ENCODE peak calls at places on chromosome 18, in six cellular contexts. J is MM.1S, W is SK-N-SH, O is PC-3, S is GM23248, I is HCT116. X is an unnamed sample.
A peak's percentile ranks its signal among the peaks of the same experiment; 100 is the strongest.

GRCh38 chr18:28041366-28041765 is 135.6 kb downstream of the CDH2 start:
- DNase-seq in J (no peak), W (peak; percentile 22), O (no peak), S (peak; percentile 87), I (no peak), X (no peak)

GRCh38 chr18:60445341-60445740 is 72.8 kb upstream of the MC4R start:
- DNase-seq in J (no peak), W (no peak), O (no peak), S (peak; percentile 43), I (no peak), X (no peak)

GRCh38 chr18:24212939-24213338 is 74.1 kb downstream of the CABYR start:
- DNase-seq in J (no peak), W (no peak), O (peak; percentile 97), S (peak; percentile 77), I (peak; percentile 94), X (no peak)

GRCh38 chr18:77131100-77131651 is 1.4 kb downstream of the MBP start:
- DNase-seq in J (no peak), W (no peak), O (peak; percentile 21), S (no peak), I (no peak), X (peak; percentile 36)

GRCh38 chr18:614193-614592 is 17.4 kb downstream of the CLUL1 start:
- DNase-seq in J (no peak), W (no peak), O (no peak), S (no peak), I (no peak), X (no peak)

GRCh38 chr18:77087391-77088141 is 45.0 kb downstream of the MBP start:
- DNase-seq in J (no peak), W (no peak), O (no peak), S (peak; percentile 69), I (no peak), X (no peak)

GRCh38 chr18:75408554-75409506 is 18.7 kb downstream of the SMIM21 start:
- DNase-seq in J (no peak), W (no peak), O (peak; percentile 99), S (peak; percentile 99), I (peak; percentile 98), X (no peak)

GRCh38 chr18:62420151-62420512 is 95.0 kb downstream of the TNFRSF11A start:
- DNase-seq in J (no peak), W (no peak), O (peak; percentile 65), S (peak; percentile 74), I (no peak), X (no peak)

GRCh38 chr18:24989760-24990547 is 362.0 kb downstream of the ZNF521 start:
- DNase-seq in J (no peak), W (no peak), O (no peak), S (no peak), I (no peak), X (no peak)

GRCh38 chr18:79199691-79200374 is 130.6 kb downstream of the ATP9B start:
- DNase-seq in J (peak; percentile 80), W (no peak), O (no peak), S (peak; percentile 50), I (no peak), X (no peak)

GRCh38 chr18:78246041-78246440 is 733.6 kb upstream of the SALL3 start:
- DNase-seq in J (no peak), W (no peak), O (no peak), S (no peak), I (no peak), X (no peak)

GRCh38 chr18:47928466-47928865 is 2.0 kb downstream of the SMAD2 start:
- DNase-seq in J (no peak), W (no peak), O (peak; percentile 7), S (peak; percentile 18), I (no peak), X (no peak)

DNA sequence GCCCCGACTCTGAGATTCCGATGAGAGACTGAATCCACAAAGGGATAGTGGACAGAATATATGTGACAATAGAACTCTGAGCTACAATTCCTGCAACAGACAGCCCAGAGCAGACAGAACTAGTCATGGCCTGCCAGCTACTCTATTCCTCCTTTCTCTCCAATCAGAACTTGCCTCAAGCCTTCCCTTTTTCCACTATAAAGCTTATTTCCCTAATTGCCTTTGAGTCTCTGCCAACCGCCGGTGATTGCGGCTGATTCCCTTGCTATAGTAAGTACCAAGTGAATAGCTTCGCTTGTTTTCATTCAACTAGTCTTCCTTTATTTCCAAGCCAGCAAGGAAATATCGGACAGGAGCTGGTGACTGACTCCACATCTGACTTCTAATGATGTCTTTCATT is 96.8 kb downstream of the DSC3 start:
- DNase-seq in J (no peak), W (no peak), O (no peak), S (no peak), I (no peak), X (no peak)
- TF ChIP-seq EZH2phosphoT487 in J (no peak), W (no peak), O (no peak), S (no peak), I (no peak), X (no peak)

DNA sequence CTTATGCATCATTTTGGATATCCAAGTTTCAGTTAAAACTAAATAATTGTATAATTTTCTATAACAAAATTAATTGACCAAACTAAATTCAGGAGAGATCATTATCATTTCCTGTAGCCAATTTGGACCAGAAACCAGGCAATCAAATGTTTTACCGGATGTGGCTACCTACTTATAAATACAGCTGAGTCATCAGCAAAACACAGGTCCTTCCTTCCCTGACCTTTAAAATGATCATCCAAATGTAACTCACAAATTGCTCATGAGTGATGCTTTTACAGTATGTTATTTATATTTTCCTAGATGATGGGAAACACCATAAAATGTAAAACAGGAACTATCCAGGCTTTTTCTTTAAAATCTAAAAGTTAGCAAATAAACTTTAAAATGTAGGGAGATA is 133.7 kb downstream of the CBLN2 start:
- DNase-seq in J (peak; percentile 62), W (no peak), O (peak; percentile 27), S (no peak), I (no peak), X (no peak)
- H3K9me3 ChIP-seq in J (no peaks in the 10 kb centered on the region), W (no peaks in the 10 kb centered on the region), O (no peaks in the 10 kb centered on the region), S (no peaks in the 10 kb centered on the region), I (peaks cover 28% of the 10 kb centered on the region), X (no peaks in the 10 kb centered on the region)

DNA sequence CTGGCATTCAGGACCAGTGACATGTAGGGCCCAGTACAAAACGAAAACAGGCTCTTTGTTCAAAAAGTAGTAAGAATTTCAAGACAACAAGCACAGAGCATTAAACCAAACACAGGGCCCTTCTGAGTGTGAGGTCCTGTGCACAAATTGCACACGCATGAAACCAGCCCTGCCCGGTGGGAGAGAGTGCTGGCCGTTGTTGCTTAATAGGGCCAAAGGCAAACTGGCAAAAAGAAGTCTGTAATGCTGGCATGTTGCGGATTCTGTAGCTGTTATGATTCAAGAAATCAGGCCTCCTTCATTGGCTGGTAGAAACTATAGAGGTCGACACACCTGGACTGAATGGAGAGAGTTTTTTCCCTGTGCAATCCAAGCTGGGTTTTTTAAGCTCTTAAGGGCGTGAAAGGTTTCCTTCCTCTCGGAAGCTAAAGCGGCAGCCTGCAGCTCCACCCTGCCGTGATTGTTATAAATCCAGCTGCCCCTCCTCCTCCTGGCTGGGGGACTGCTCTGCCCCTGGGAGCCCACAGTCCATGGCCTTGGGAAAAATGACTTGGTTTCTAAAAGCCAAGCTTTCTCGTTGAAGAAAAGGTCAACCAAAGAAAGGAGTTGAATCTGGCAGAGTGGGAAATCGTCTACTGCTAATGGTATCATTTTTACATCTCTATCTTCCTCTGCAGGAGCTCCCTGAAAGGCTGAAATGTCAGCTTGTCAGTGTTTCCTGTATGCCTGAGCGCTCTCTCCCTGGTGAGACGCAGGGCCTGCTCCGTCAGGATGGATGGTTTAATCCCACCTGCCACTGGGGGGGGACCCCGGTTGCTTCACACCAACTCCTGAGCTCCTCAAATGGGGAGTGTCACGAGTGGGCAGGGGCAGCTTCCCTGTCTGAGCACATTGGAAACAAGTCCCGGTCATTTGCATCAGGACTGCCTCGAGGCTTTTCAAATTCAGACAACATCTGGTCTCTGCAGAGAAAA is 143.6 kb downstream of the ALPK2 start:
- DNase-seq in J (no peak), W (peak; percentile 48), O (no peak), S (no peak), I (no peak), X (no peak)
- H3K4me3 ChIP-seq in J (no peak overlapping the region), W (no peak overlapping the region), O (no peak overlapping the region), S (no peak overlapping the region), I (no peak overlapping the region), X (no peak overlapping the region)

GRCh38 chr18:22385718-22386117 is 32.0 kb downstream of the CTAGE1 start:
- DNase-seq in J (no peak), W (no peak), O (peak; percentile 84), S (peak; percentile 93), I (no peak), X (no peak)
- TF ChIP-seq EZH2phosphoT487 in J (no peak), W (no peak), O (no peak), S (peak; percentile 99), I (no peak), X (no peak)

DNA sequence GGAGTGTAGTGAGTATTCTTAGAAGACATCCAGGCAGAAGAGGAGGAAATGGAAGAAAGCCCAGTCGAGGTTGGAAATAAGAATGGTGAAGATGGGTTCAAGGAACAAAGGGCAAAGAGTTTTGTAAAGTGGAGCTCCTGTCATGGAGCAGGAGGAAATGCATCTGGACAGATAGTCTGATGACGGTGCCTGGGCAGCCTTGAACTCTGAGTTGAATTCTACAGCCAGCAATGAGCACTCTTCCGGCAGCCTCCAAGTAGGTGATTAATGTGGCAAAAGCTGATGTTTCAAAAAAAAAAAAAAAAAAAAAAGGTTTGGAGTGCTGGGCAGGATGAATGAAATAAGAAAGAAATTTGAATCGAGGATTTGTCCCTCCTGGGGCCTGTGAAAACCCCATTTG is 449.9 kb downstream of the TXNL1 start:
- DNase-seq in J (no peak), W (no peak), O (no peak), S (no peak), I (no peak), X (no peak)
- H3K9me3 ChIP-seq in J (no peaks in the 10 kb centered on the region), W (no peaks in the 10 kb centered on the region), O (no peaks in the 10 kb centered on the region), S (no peaks in the 10 kb centered on the region), I (peaks cover 5% of the 10 kb centered on the region), X (no peaks in the 10 kb centered on the region)

GRCh38 chr18:37393221-37393828 is 172.3 kb downstream of the CELF4 start:
- DNase-seq in J (no peak), W (peak; percentile 68), O (no peak), S (no peak), I (no peak), X (no peak)
- H3K4me3 ChIP-seq in J (no peak overlapping the region), W (no peak overlapping the region), O (no peak overlapping the region), S (peak overlapping the region; percentile 73), I (no peak overlapping the region), X (no peak overlapping the region)

DNA sequence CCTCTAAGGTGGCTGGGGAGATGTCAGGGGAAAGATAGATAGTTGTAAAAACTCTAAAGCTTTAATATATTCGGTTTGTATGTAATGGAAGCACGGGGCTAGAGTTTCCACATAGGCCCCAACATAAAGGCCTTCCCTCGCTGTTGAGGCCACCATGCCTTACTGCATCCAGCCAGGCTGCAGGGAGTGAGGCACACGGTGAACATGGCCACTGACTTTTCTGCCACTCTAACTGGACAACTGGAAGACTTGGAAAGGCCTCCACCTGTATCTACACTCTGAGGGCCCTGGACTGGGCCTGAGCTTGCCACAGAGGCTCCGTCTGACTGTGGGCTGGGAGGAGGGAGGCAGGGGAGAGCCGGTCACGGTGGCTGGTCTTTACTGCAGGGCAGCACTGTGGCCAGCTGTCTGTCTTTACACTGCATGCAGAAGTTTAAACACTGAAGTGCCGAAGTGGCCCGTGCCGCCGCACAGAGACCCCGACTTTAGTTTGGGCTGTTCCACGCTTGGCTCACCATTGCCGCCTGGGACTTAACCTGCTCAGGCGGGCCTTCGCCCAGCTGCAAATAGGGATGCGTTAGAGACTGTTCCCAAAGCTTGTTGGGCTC is 66.7 kb downstream of the EMILIN2 start:
- DNase-seq in J (no peak), W (no peak), O (no peak), S (no peak), I (no peak), X (no peak)
- TF ChIP-seq EZH2phosphoT487 in J (no peak), W (no peak), O (no peak), S (no peak), I (no peak), X (no peak)